ENCODE peak calls at places on chromosomes 5 and 9, in five cellular contexts. One of them, this sample, is unnamed.

GRCh38 chr9:37938121-37938906 is 34.4 kb upstream of the SLC25A51 start:
- DNase-seq in AG04450: peak; percentile 41
- DNase-seq in stomach: no peak
- DNase-seq in GM23338: no peak
- DNase-seq in AG09309: peak; percentile 56
- DNase-seq in this sample: no peak

GRCh38 chr9:112054916-112055315 is 120.2 kb downstream of the SUSD1 start:
- DNase-seq in GM23338: no peak
- DNase-seq in AG09309: no peak
- DNase-seq in stomach: no peak
- DNase-seq in AG04450: no peak
- DNase-seq in this sample: no peak

GRCh38 chr5:153672347-153673090 is 182.0 kb downstream of the GRIA1 start:
- DNase-seq in AG09309: peak; percentile 11
- DNase-seq in AG04450: no peak
- DNase-seq in GM23338: no peak
- DNase-seq in stomach: no peak
- DNase-seq in this sample: no peak

GRCh38 chr5:79859588-79859987 is 131.5 kb downstream of the MTX3 start:
- DNase-seq in GM23338: no peak
- DNase-seq in AG09309: no peak
- DNase-seq in AG04450: no peak
- DNase-seq in stomach: no peak
- DNase-seq in this sample: no peak

GRCh38 chr5:76104027-76104426 is 20.8 kb downstream of the SV2C start:
- DNase-seq in GM23338: peak; percentile 72
- DNase-seq in stomach: peak; percentile 44
- DNase-seq in AG04450: no peak
- DNase-seq in AG09309: no peak
- DNase-seq in this sample: no peak

GRCh38 chr5:159182691-159183090 is 26.7 kb downstream of the RNF145 start:
- DNase-seq in stomach: no peak
- DNase-seq in AG04450: peak; percentile 29
- DNase-seq in GM23338: no peak
- DNase-seq in AG09309: peak; percentile 32
- DNase-seq in this sample: no peak

GRCh38 chr9:4152876-4153275 is 147.0 kb downstream of the GLIS3 start:
- DNase-seq in GM23338: no peak
- DNase-seq in AG04450: no peak
- DNase-seq in stomach: no peak
- DNase-seq in AG09309: no peak
- DNase-seq in this sample: no peak

GRCh38 chr5:96640696-96641095 is 21.5 kb upstream of the CAST start:
- DNase-seq in GM23338: no peak
- DNase-seq in stomach: no peak
- DNase-seq in AG04450: no peak
- DNase-seq in AG09309: no peak
- DNase-seq in this sample: no peak

GRCh38 chr5:42720242-42720641 is 36.4 kb upstream of the CCDC152 start:
- DNase-seq in stomach: no peak
- DNase-seq in AG04450: no peak
- DNase-seq in AG09309: no peak
- DNase-seq in GM23338: no peak
- DNase-seq in this sample: no peak

GRCh38 chr5:132026516-132027008 is 15.1 kb upstream of the ACSL6 start:
- DNase-seq in stomach: peak; percentile 26
- DNase-seq in AG09309: no peak
- DNase-seq in AG04450: no peak
- DNase-seq in GM23338: no peak
- DNase-seq in this sample: no peak

GRCh38 chr5:59665086-59665831 is 228.3 kb downstream of the PDE4D start:
- DNase-seq in GM23338: no peak
- DNase-seq in stomach: no peak
- DNase-seq in AG04450: no peak
- DNase-seq in AG09309: no peak
- DNase-seq in this sample: no peak

GRCh38 chr9:34250721-34251120 is 71.9 kb downstream of the UBAP1 start:
- DNase-seq in AG04450: no peak
- DNase-seq in AG09309: no peak
- DNase-seq in stomach: no peak
- DNase-seq in GM23338: no peak
- DNase-seq in this sample: no peak

GRCh38 chr9:34253460-34253837 is 74.6 kb downstream of the UBAP1 start:
- DNase-seq in GM23338: no peak
- DNase-seq in stomach: no peak
- DNase-seq in AG09309: peak; percentile 35
- DNase-seq in AG04450: no peak
- DNase-seq in this sample: no peak

GRCh38 chr9:34254141-34254913 is 74.7 kb downstream of the KIF24 start:
- DNase-seq in stomach: no peak
- DNase-seq in AG09309: peak; percentile 49
- DNase-seq in GM23338: no peak
- DNase-seq in AG04450: no peak
- DNase-seq in this sample: no peak

GRCh38 chr9:34252016-34252415 is 73.2 kb downstream of the UBAP1 start:
- DNase-seq in GM23338: no peak
- DNase-seq in AG09309: no peak
- DNase-seq in AG04450: no peak
- DNase-seq in stomach: no peak
- DNase-seq in this sample: no peak

GRCh38 chr9:34252670-34253459 is 74.0 kb downstream of the UBAP1 start:
- DNase-seq in GM23338: peak; percentile 86
- DNase-seq in AG09309: no peak
- DNase-seq in AG04450: no peak
- DNase-seq in stomach: no peak
- DNase-seq in this sample: no peak
- H3K4me3 ChIP-seq in GM23338: no peak overlapping the region
- H3K4me3 ChIP-seq in AG09309: no peak overlapping the region
- H3K4me3 ChIP-seq in AG04450: no peak overlapping the region
- H3K4me3 ChIP-seq in stomach: no peak overlapping the region
- H3K4me3 ChIP-seq in this sample: no peak overlapping the region

GRCh38 chr5:179619776-179620175 is 3.7 kb downstream of the HNRNPH1 start:
- DNase-seq in AG09309: no peak
- DNase-seq in GM23338: no peak
- DNase-seq in stomach: no peak
- DNase-seq in AG04450: no peak
- DNase-seq in this sample: no peak
- H3K4me3 ChIP-seq in AG09309: peak overlapping the region; percentile 9
- H3K4me3 ChIP-seq in GM23338: peak overlapping the region; percentile 93
- H3K4me3 ChIP-seq in stomach: peak overlapping the region; percentile 81
- H3K4me3 ChIP-seq in AG04450: peak overlapping the region; percentile 100
- H3K4me3 ChIP-seq in this sample: peak overlapping the region; percentile 89

GRCh38 chr9:136684799-136685198 is 2.5 kb downstream of the AGPAT2 start:
- DNase-seq in AG04450: no peak
- DNase-seq in GM23338: no peak
- DNase-seq in stomach: no peak
- DNase-seq in AG09309: no peak
- DNase-seq in this sample: no peak
- H3K4me3 ChIP-seq in AG04450: no peak overlapping the region
- H3K4me3 ChIP-seq in GM23338: no peak overlapping the region
- H3K4me3 ChIP-seq in stomach: peak overlapping the region; percentile 96
- H3K4me3 ChIP-seq in AG09309: no peak overlapping the region
- H3K4me3 ChIP-seq in this sample: peak overlapping the region; percentile 99

GRCh38 chr5:167699434-167699833 is 592.0 kb upstream of the WWC1 start:
- DNase-seq in AG09309: peak; percentile 100
- DNase-seq in AG04450: peak; percentile 96
- DNase-seq in GM23338: peak; percentile 91
- DNase-seq in stomach: no peak
- DNase-seq in this sample: no peak
- H3K4me3 ChIP-seq in AG09309: no peak overlapping the region
- H3K4me3 ChIP-seq in AG04450: no peak overlapping the region
- H3K4me3 ChIP-seq in GM23338: no peak overlapping the region
- H3K4me3 ChIP-seq in stomach: no peak overlapping the region
- H3K4me3 ChIP-seq in this sample: no peak overlapping the region

GRCh38 chr5:37638897-37639296 is 200.9 kb downstream of the GDNF start:
- DNase-seq in AG09309: no peak
- DNase-seq in stomach: no peak
- DNase-seq in GM23338: no peak
- DNase-seq in AG04450: no peak
- DNase-seq in this sample: no peak
- H3K4me3 ChIP-seq in AG09309: no peak overlapping the region
- H3K4me3 ChIP-seq in stomach: no peak overlapping the region
- H3K4me3 ChIP-seq in GM23338: no peak overlapping the region
- H3K4me3 ChIP-seq in AG04450: no peak overlapping the region
- H3K4me3 ChIP-seq in this sample: no peak overlapping the region

This sample was measured in Peyer's patch.